ENCODE peak calls at places on chromosomes 4 and X, in seven cellular contexts. F is sigmoid colon, A is HCT116, O is ovary, H is esophagus squamous epithelium, K is heart left ventricle, R is Peyer's patch. M is an unnamed sample. For H3K4me1 and H3K36me3, the result is how much of the 10 kb centered on the place peaks cover.

GRCh38 chrX:150483576-150483975 is 84.8 kb upstream of the MTM1 start:
- DNase-seq in R (no peak), F (no peak), K (no peak), A (no peak), H (no peak), O (no peak), M (no peak)

GRCh38 chrX:125952973-125953372 is 213.1 kb downstream of the DCAF12L2 start:
- DNase-seq in O (no peak), K (no peak), F (no peak), R (no peak), H (no peak), A (no peak), M (no peak)

GRCh38 chr4:110196871-110197420 is 1.5 kb downstream of the ELOVL6 start:
- DNase-seq in K (peak), O (peak), A (no peak), H (peak), F (peak), R (peak), M (no peak)

GRCh38 chr4:66972087-66972486 is 573.2 kb downstream of the CENPC start:
- DNase-seq in K (no peak), F (no peak), H (no peak), O (no peak), R (no peak), A (no peak), M (no peak)

GRCh38 chr4:184860018-184860530 is 34.3 kb upstream of the ACSL1 start:
- DNase-seq in K (no peak), H (no peak), F (no peak), R (no peak), A (no peak), O (no peak), M (no peak)

GRCh38 chr4:142040043-142040442 is 403.7 kb downstream of the IL15 start:
- DNase-seq in R (no peak), A (no peak), F (no peak), O (no peak), K (no peak), H (no peak), M (no peak)

GRCh38 chrX:40468033-40468979 is 112.5 kb upstream of the ATP6AP2 start:
- DNase-seq in O (peak), K (peak), A (peak), F (peak), H (no peak), R (peak), M (peak)

GRCh38 chr4:145171919-145172318 is 8.5 kb downstream of the OTUD4 start:
- DNase-seq in A (no peak), K (no peak), O (no peak), F (no peak), H (no peak), R (no peak), M (no peak)

GRCh38 chrX:135087867-135088266 is 32.5 kb downstream of the ETDB start:
- DNase-seq in A (no peak), K (no peak), R (no peak), H (no peak), F (no peak), O (no peak), M (no peak)

GRCh38 chr4:48410812-48411211 is 69.5 kb downstream of the SLAIN2 start:
- DNase-seq in F (no peak), R (no peak), O (no peak), H (no peak), A (no peak), K (no peak), M (no peak)

GRCh38 chr4:37847311-37847710 is 20.8 kb downstream of the PGM2 start:
- DNase-seq in F (no peak), A (no peak), R (no peak), K (no peak), H (no peak), O (no peak), M (no peak)

GRCh38 chr4:157172011-157172410 is 48.5 kb upstream of the GRIA2 start:
- DNase-seq in K (no peak), A (peak), H (no peak), O (no peak), R (no peak), F (no peak), M (no peak)

GRCh38 chrX:30301977-30302376 is 7.2 kb downstream of the NR0B1 start:
- DNase-seq in K (no peak), F (no peak), O (no peak), H (no peak), A (no peak), R (no peak), M (no peak)

DNA sequence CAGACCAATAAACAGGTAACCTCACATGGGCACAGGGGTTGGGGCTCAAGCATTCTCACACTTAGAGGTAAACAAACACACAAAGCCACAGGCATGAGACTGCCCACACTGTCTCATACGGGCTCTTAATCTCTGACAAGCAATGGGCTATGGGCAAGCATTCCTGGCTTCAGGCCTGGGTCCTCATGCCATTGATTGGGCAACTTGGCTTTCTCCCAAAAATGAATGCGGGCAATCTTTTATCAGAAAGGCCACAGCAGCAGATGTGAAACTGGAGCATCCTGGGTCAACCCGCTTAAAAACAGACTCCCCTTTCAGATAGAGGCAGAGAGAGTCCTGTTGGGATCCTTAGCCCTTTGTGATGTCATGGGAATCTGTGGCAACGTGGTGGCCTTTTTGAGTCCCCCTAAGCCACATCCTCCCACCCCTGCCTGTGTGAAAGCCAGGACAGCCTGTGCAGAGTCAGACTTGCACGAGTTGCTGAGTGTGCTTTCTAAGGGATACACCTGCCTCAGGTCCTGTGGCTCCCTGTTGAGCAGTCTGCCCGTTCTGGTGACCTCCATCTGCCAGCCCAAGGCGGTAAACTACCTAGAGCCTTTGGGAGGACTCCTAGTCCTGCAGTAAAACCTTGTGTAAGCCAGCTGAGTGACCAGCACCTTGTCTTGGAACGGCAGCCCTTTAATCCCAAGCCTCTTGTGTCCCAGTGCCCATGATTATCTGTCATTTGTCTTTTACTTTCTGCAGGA is 69.1 kb downstream of the NBDY start:
- DNase-seq in F (peak), O (no peak), A (no peak), K (no peak), R (peak), H (no peak), M (no peak)
- H3K4me1 ChIP-seq in F (under half), O (under half), A (under half), K (under half), R (under half), H (under half), M (under half)

GRCh38 chr4:117874241-117874640 is 160.0 kb upstream of the NDST3 start:
- DNase-seq in H (no peak), R (no peak), A (no peak), O (no peak), K (no peak), F (no peak), M (no peak)
- TF ChIP-seq POLR2A in H (no peak), R (no peak), A (no peak), O (no peak), K (no peak), F (no peak), M (no peak)

GRCh38 chrX:113962338-113962737 is 621.5 kb upstream of the HTR2C start:
- DNase-seq in A (no peak), F (no peak), O (no peak), H (no peak), R (no peak), K (no peak), M (no peak)

GRCh38 chrX:113966791-113967190 is 617.1 kb upstream of the HTR2C start:
- DNase-seq in F (no peak), H (no peak), O (no peak), R (no peak), A (no peak), K (no peak), M (no peak)
- H3K36me3 ChIP-seq in F (under half), H (under half), O (under half), R (under half), A (under half), K (under half), M (under half)

GRCh38 chr4:73485085-73485484 is 3.5 kb downstream of the AFM start:
- DNase-seq in K (no peak), F (no peak), R (no peak), H (no peak), A (no peak), O (no peak), M (no peak)

GRCh38 chr4:73477176-73477575 is 4.4 kb upstream of the AFM start:
- DNase-seq in A (no peak), K (no peak), H (no peak), F (no peak), O (no peak), R (no peak), M (no peak)

GRCh38 chr4:73481356-73481755 is at the start of gene AFM:
- DNase-seq in R (no peak), H (no peak), A (no peak), O (no peak), F (no peak), K (no peak), M (no peak)

DNA sequence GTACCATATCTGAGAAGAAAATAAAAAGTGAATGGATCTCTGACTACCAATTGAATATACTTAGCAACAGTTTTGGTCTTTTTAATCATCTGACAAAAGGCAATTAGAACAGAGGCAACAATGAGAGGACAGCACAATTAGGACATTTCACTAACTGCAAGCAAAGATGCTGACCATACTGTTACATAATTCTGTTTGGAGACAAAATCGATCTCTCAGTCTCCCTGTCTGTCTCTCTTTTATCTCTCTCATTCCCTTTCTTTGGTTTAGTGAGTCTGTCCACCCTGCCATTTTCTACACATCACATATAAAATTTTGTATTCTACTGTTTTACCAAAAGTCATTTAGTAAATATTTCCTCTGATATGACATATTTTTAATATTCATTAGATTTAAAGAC is 2.2 kb upstream of the AFM start:
- DNase-seq in A (no peak), F (no peak), K (no peak), H (no peak), O (no peak), R (no peak), M (no peak)
- H3K4me1 ChIP-seq in A (under half), F (under half), K (under half), H (under half), O (under half), R (under half), M (under half)

GRCh38 chr4:1231637-1232360 is 17.1 kb downstream of the CTBP1 start:
- DNase-seq in F (no peak), A (no peak), H (no peak), K (peak), R (no peak), O (no peak), M (no peak)
- TF ChIP-seq POLR2A in F (no peak), A (no peak), H (no peak), K (no peak), R (no peak), O (no peak), M (no peak)

DNA sequence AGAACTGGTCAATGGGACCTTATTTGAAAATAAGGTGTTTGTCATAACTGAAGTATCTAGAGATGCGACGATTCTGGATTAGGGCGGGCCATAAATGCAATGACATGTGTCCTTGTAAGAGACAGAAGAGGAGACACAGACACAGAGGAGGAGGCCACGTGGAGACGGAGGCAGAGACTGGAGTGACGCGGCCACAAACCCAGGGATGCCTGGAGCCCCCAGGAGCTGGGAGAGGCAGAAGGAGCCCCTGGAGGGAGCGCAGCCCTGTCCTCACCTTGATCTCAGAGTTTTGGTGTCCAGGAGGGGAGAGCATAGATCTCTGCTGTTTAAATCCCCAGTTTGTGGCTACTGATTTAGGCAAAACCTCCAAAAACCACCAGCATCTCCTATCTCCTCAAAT is 5.0 kb downstream of the GTPBP6 start:
- DNase-seq in H (no peak), R (no peak), A (no peak), F (peak), K (peak), O (no peak), M (no peak)
- H3K36me3 ChIP-seq in H (under half), R (under half), A (under half), F (under half), K (half or more), O (under half), M (under half)

DNA sequence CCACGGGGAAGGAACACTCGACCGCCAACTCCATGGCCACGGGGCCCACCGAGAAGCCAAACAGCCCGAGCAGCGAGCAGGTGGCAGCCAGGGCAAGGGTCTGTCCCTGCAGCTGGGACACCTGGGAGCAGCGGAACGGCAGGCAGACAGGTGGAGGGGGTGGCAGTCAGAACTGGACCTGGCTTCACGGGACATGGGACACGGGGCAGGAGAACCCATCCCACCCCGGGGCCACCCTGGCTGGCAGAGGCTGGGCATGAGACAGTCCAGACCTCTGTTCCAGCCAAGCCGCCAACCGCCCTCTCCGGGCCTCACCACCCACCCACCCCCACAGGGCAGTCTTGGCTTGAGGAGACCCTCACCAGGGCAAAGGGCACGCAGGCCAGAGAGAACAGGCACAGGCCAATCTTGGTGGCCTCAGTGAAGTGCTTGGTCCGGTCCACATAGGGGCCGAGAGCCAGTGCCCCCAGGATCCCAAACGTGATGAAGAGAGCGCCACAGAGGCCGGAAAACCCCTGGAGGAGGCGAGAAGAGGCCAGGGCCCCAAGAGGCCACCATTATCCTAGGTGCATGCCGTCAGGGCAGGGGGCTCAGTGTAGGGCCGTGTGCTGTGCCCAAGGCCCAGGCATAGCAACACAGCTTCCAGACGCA is 5.6 kb downstream of the SLC49A3 start:
- DNase-seq in R (no peak), H (no peak), F (no peak), A (no peak), K (peak), O (no peak), M (no peak)
- H3K4me1 ChIP-seq in R (half or more), H (under half), F (under half), A (under half), K (half or more), O (under half), M (under half)

M was measured in uterus.